ENCODE peak calls at places on chromosome 11, in nine cellular contexts. T is A549, O is H9, Y is ovary, M is midbrain, E is NCI-H748 treated with DMSO at 0.1 percent for 48 hours, P is Karpas-422, N is Peyer's patch, X is T-helper 1 cell. L is an unnamed sample.

GRCh38 chr11:96272542-96273306 is 70.3 kb downstream of the MAML2 start:
- DNase-seq in P (no peak), N (no peak), T (no peak), E (no peak), Y (no peak), O (no peak), M (no peak), X (no peak), L (no peak)

GRCh38 chr11:105906517-105906916 is 115.5 kb downstream of the MSANTD4 start:
- DNase-seq in N (no peak), E (no peak), X (no peak), O (no peak), Y (no peak), T (no peak), P (no peak), M (no peak), L (no peak)

GRCh38 chr11:125516266-125516665 is 20.2 kb upstream of the FEZ1 start:
- DNase-seq in M (no peak), P (no peak), O (no peak), T (no peak), E (no peak), X (no peak), Y (no peak), N (no peak), L (no peak)

GRCh38 chr11:86773009-86773408 is 27.3 kb upstream of the PRSS23 start:
- DNase-seq in O (no peak), E (no peak), P (no peak), X (no peak), Y (no peak), N (no peak), T (no peak), M (no peak), L (no peak)

GRCh38 chr11:25650319-25650718 is 681.6 kb upstream of the ANO3 start:
- DNase-seq in O (no peak), T (no peak), M (no peak), Y (no peak), E (no peak), P (no peak), N (no peak), X (no peak), L (no peak)

GRCh38 chr11:103488021-103488420 is 378.8 kb downstream of the DYNC2H1 start:
- DNase-seq in M (no peak), P (no peak), E (no peak), Y (no peak), O (no peak), N (no peak), T (no peak), X (no peak), L (no peak)

GRCh38 chr11:68469122-68469521 is 8.6 kb downstream of the PPP6R3 start:
- DNase-seq in T (no peak), N (no peak), M (no peak), E (no peak), Y (no peak), X (no peak), P (no peak), O (no peak), L (no peak)

GRCh38 chr11:22674470-22675426 is 8.3 kb downstream of the GAS2 start:
- DNase-seq in P (no peak), Y (no peak), T (no peak), E (no peak), N (no peak), X (no peak), M (no peak), O (no peak), L (peak; percentile 33)

GRCh38 chr11:116540019-116540418 is 232.8 kb downstream of the BUD13 start:
- DNase-seq in E (no peak), Y (no peak), X (no peak), P (no peak), M (no peak), N (peak; percentile 8), O (no peak), T (no peak), L (no peak)

GRCh38 chr11:82782825-82783374 is 49.2 kb upstream of the FAM181B start:
- DNase-seq in P (no peak), N (no peak), O (no peak), E (no peak), Y (no peak), M (no peak), T (no peak), X (no peak), L (no peak)

L was measured in Caki2.